ENCODE peak calls at places on chromosomes 16 and 17, in eight cellular contexts. Z, R, L, W, I, N, D and H are unnamed samples.
A peak's percentile ranks its signal among the peaks of the same experiment; 100 is the strongest.

GRCh38 chr16:67277999-67278772 is 1.1 kb upstream of the PLEKHG4 start:
- DNase-seq in I (no peak), N (peak; percentile 90), Z (no peak), L (no peak), D (no peak), W (peak; percentile 54), R (no peak), H (peak; percentile 81)

GRCh38 chr17:78895322-78895721 is 7.7 kb downstream of the CEP295NL start:
- DNase-seq in Z (no peak), D (no peak), R (no peak), I (no peak), W (no peak), N (no peak), L (no peak), H (no peak)

GRCh38 chr16:76856112-76856511 is 334.9 kb upstream of the MON1B start:
- DNase-seq in R (no peak), D (no peak), I (no peak), Z (no peak), L (no peak), N (no peak), W (no peak), H (no peak)

GRCh38 chr16:24974859-24975258 is 40.3 kb downstream of the ARHGAP17 start:
- DNase-seq in D (no peak), W (no peak), Z (no peak), N (no peak), I (no peak), L (no peak), R (no peak), H (no peak)

GRCh38 chr16:35747658-35748455 is 2288.4 kb downstream of the TP53TG3F start:
- DNase-seq in I (no peak), Z (no peak), R (no peak), W (no peak), D (no peak), L (no peak), N (no peak), H (no peak)

GRCh38 chr16:2598133-2598641 is 60.4 kb downstream of the PDPK1 start:
- DNase-seq in D (no peak), W (peak; percentile 60), R (no peak), I (no peak), Z (peak; percentile 63), L (no peak), N (no peak), H (no peak)

GRCh38 chr16:66478733-66479511 is 51.8 kb downstream of the BEAN1 start:
- DNase-seq in R (peak; percentile 79), W (peak; percentile 95), N (peak; percentile 40), D (peak; percentile 81), Z (peak; percentile 83), L (peak; percentile 81), I (peak; percentile 77), H (peak; percentile 56)

GRCh38 chr17:71329310-71330098 is 791.3 kb upstream of the SOX9 start:
- DNase-seq in R (no peak), Z (no peak), L (no peak), I (no peak), D (no peak), N (no peak), W (no peak), H (no peak)

GRCh38 chr16:20681821-20682736 is 15.4 kb downstream of the ACSM1 start:
- DNase-seq in Z (no peak), N (no peak), W (no peak), R (no peak), L (no peak), I (no peak), D (no peak), H (no peak)

GRCh38 chr17:56681561-56682266 is 88.2 kb downstream of the NOG start:
- DNase-seq in I (no peak), D (no peak), L (no peak), W (no peak), N (peak; percentile 98), R (no peak), Z (no peak), H (peak; percentile 60)

GRCh38 chr17:54754560-54754959 is 146.1 kb upstream of the TOM1L1 start:
- DNase-seq in N (no peak), D (no peak), W (peak; percentile 63), R (peak; percentile 13), Z (no peak), I (no peak), L (peak; percentile 29), H (peak; percentile 12)

GRCh38 chr17:68591583-68591982 is 9.6 kb downstream of the FAM20A start:
- DNase-seq in L (no peak), Z (no peak), I (no peak), W (no peak), N (no peak), D (no peak), R (peak; percentile 35), H (peak; percentile 63)

GRCh38 chr16:57128787-57129389 is 36.5 kb downstream of the CPNE2 start:
- DNase-seq in I (no peak), Z (no peak), L (no peak), R (no peak), W (no peak), N (no peak), D (no peak), H (no peak)

GRCh38 chr17:50123649-50124349 is 6.2 kb downstream of the SAMD14 start:
- DNase-seq in I (no peak), N (peak; percentile 46), R (no peak), D (no peak), Z (no peak), W (no peak), L (no peak), H (no peak)

GRCh38 chr16:88792078-88792550 is 7.1 kb upstream of the PIEZO1 start:
- DNase-seq in L (no peak), R (no peak), I (no peak), W (peak; percentile 80), Z (no peak), N (no peak), D (no peak), H (no peak)
- TF ChIP-seq POLR2A in L (no peak), R (no peak), I (no peak), W (no peak), Z (no peak), N (no peak), D (no peak), H (no peak)

DNA sequence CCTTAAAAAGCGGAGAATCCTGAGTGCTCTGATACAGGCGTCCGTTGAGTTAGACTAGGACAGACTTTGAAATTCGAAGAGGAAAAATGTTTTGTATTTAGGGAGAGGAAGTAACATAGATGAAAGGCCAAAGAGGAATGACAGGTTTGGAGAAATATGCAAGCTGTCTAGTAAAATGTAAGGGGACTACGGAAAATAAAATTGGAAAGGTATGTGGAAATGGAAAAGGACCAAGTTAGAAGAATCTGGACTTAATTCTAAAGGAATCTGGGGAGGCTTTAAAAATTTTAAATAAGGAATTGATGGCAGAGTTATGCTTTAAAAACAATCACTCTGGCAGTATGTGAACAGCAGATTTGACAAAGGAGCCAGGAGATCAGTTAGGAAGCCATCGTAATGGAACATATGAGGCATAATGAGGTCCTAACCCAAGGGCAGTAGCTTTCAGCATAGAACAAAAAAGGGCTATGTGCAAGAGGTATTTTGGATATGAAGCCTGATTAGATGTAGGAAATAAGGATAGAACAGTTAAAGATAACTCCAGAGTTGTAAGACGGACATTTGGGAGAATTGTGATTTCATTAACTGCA is 38.3 kb downstream of the CYB561 start:
- DNase-seq in N (no peak), R (no peak), I (no peak), W (no peak), Z (no peak), L (no peak), D (no peak), H (no peak)
- TF ChIP-seq POLR2A in N (no peak), R (no peak), I (no peak), W (no peak), Z (no peak), L (no peak), D (no peak), H (no peak)

GRCh38 chr16:10356870-10357842 is 28.7 kb upstream of the ATF7IP2 start:
- DNase-seq in N (no peak), L (no peak), W (no peak), Z (no peak), D (no peak), R (no peak), I (no peak), H (no peak)

GRCh38 chr16:10367616-10368188 is 18.2 kb upstream of the ATF7IP2 start:
- DNase-seq in W (no peak), L (no peak), I (no peak), N (no peak), Z (no peak), R (no peak), D (no peak), H (no peak)

GRCh38 chr16:10362077-10362863 is 23.6 kb upstream of the ATF7IP2 start:
- DNase-seq in W (peak; percentile 27), I (no peak), Z (no peak), L (no peak), R (no peak), D (no peak), N (no peak), H (no peak)
- TF ChIP-seq POLR2A in W (no peak), I (no peak), Z (no peak), L (no peak), R (no peak), D (no peak), N (no peak), H (no peak)

GRCh38 chr17:65345261-65346060 is 208.3 kb downstream of the RGS9 start:
- DNase-seq in W (no peak), L (no peak), N (no peak), R (no peak), I (no peak), D (no peak), Z (no peak), H (no peak)
- TF ChIP-seq POLR2A in W (no peak), L (no peak), N (no peak), R (no peak), I (no peak), D (no peak), Z (no peak), H (no peak)

DNA sequence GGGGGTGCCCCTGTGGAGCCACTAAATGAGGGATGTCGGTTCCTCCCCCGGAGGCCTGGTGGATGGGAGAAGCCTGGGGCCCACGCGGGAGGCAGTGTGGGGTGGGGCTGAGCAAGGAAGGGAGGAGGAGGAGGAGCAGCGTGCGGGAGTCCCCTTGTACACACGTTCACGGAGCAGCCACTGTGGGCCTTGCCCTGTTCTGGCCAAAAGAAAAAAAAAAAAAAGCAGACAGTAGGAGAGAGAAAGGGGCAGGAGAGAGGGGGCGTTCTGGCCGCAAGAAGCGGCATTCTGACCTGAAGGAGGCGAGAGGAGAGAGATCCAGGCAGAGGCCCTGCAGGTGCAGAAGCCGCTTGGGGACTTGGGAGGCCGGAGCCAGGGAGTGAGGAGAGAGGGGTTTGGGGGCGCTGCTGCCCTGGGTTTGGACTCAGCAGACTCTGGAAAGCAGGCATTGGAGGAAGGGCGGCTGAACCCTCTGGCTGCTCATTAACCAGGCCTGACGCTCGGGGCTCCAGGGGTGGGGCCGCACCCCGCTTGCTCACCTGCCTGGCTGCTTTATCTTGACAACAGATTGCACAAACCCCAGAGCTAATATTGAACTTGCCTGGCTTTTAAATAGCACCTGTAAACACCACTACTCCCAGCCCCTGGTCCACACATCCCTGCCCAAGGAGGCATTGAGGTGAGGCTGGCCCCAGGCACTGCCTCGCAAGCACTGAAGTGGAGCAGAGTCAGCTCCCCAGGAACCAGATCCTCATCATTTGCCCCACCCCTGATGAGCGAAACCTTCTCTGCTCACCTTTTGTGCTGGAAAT is 190.5 kb upstream of the GSE1 start:
- DNase-seq in I (no peak), L (peak; percentile 65), N (no peak), R (peak; percentile 90), Z (peak; percentile 65), W (peak; percentile 66), D (peak; percentile 95), H (no peak)
- TF ChIP-seq POLR2A in I (no peak), L (no peak), N (no peak), R (no peak), Z (no peak), W (no peak), D (no peak), H (no peak)